ENCODE peak calls at places on chromosomes 1 and 21, in four cellular contexts. V is GM23338, A is IMR-90, K is fibroblast of lung. P is an unnamed sample.

GRCh38 chr1:2641381-2642130 is 8.7 kb upstream of the MMEL1 start:
- DNase-seq in V (peak), A (no peak), K (no peak), P (no peak)

GRCh38 chr1:14699596-14699995 is 101.1 kb downstream of the KAZN start:
- DNase-seq in V (no peak), A (no peak), K (no peak), P (no peak)

GRCh38 chr1:163258181-163258580 is 55.5 kb upstream of the RGS5 start:
- DNase-seq in V (no peak), A (peak), K (peak), P (peak)

GRCh38 chr1:56551691-56552090 is 27.7 kb downstream of the PLPP3 start:
- DNase-seq in V (no peak), A (no peak), K (no peak), P (no peak)

GRCh38 chr1:16296643-16297042 is 55.6 kb downstream of the FBXO42 start:
- DNase-seq in V (no peak), A (no peak), K (no peak), P (no peak)

GRCh38 chr1:237270338-237270737 is 228.4 kb downstream of the RYR2 start:
- DNase-seq in V (no peak), A (no peak), K (no peak), P (no peak)

GRCh38 chr1:157646144-157646543 is 48.3 kb upstream of the FCRL4 start:
- DNase-seq in V (no peak), A (no peak), K (no peak), P (no peak)

GRCh38 chr1:53446051-53446450 is 13.1 kb upstream of the DMRTB1 start:
- DNase-seq in V (no peak), A (no peak), K (peak), P (no peak)

GRCh38 chr1:147669475-147670318 is 627 bp downstream of the ACP6 start:
- DNase-seq in V (peak), A (peak), K (peak), P (peak)

GRCh38 chr1:81111818-81112217 is 688.9 kb upstream of the ADGRL2 start:
- DNase-seq in V (no peak), A (peak), K (peak), P (peak)

GRCh38 chr1:47501069-47501468 is 63.2 kb downstream of the FOXD2 start:
- DNase-seq in V (no peak), A (no peak), K (no peak), P (no peak)

GRCh38 chr1:109274533-109275476 is 8.1 kb downstream of the PSRC1 start:
- DNase-seq in V (no peak), A (peak), K (peak), P (peak)

GRCh38 chr1:232017057-232017456 is 390.5 kb downstream of the DISC1 start:
- DNase-seq in V (no peak), A (peak), K (peak), P (no peak)

GRCh38 chr21:32189688-32190483 is 89.0 kb downstream of the MIS18A start:
- DNase-seq in V (no peak), A (no peak), K (no peak), P (no peak)

GRCh38 chr1:26831059-26831458 is 4.6 kb downstream of the ZDHHC18 start:
- DNase-seq in V (no peak), A (no peak), K (no peak), P (no peak)

GRCh38 chr1:34742667-34743270 is 12.1 kb upstream of the GJB5 start:
- DNase-seq in V (peak), A (peak), K (peak), P (peak)

GRCh38 chr1:2591581-2592261 is 5.1 kb downstream of the PRXL2B start:
- DNase-seq in V (no peak), A (no peak), K (no peak), P (no peak)

GRCh38 chr1:232594018-232594502 is 35.9 kb downstream of the SIPA1L2 start:
- DNase-seq in V (no peak), A (peak), K (no peak), P (peak)

GRCh38 chr1:206734499-206735142 is 36.0 kb upstream of the IL19 start:
- DNase-seq in V (peak), A (peak), K (peak), P (no peak)

GRCh38 chr1:115671176-115672062 is 29.6 kb downstream of the VANGL1 start:
- DNase-seq in V (no peak), A (peak), K (peak), P (no peak)

GRCh38 chr1:3000671-3001470 is 20.4 kb upstream of the ACTRT2 start:
- DNase-seq in V (no peak), A (no peak), K (no peak), P (no peak)

GRCh38 chr21:34580181-34580700 is 34.7 kb downstream of the RCAN1 start:
- DNase-seq in V (no peak), A (no peak), K (no peak), P (peak)

GRCh38 chr21:42353623-42354022 is 2.8 kb upstream of the TFF2 start:
- DNase-seq in V (no peak), A (no peak), K (no peak), P (no peak)

GRCh38 chr1:16971330-16972209 is 8.8 kb downstream of the MFAP2 start:
- DNase-seq in V (peak), A (no peak), K (no peak), P (no peak)

GRCh38 chr1:156337888-156338179 is 258 bp downstream of the CCT3 start:
- DNase-seq in V (no peak), A (no peak), K (no peak), P (no peak)

GRCh38 chr1:243917863-243918565 is 68.0 kb upstream of the AKT3 start:
- DNase-seq in V (peak), A (peak), K (peak), P (no peak)

GRCh38 chr1:24984800-24985552 is 54.9 kb upstream of the RUNX3 start:
- DNase-seq in V (no peak), A (no peak), K (no peak), P (no peak)

GRCh38 chr1:17023103-17023502 is 11.4 kb upstream of the ATP13A2 start:
- DNase-seq in V (no peak), A (no peak), K (no peak), P (no peak)

GRCh38 chr21:44874497-44875331 is 1.2 kb upstream of the PTTG1IP start:
- DNase-seq in V (peak), A (no peak), K (no peak), P (peak)

GRCh38 chr1:117580436-117580835 is 25.4 kb upstream of the TENT5C start:
- DNase-seq in V (no peak), A (no peak), K (no peak), P (no peak)

GRCh38 chr1:9413143-9413876 is 120.6 kb downstream of the SPSB1 start:
- DNase-seq in V (peak), A (peak), K (peak), P (peak)

DNA sequence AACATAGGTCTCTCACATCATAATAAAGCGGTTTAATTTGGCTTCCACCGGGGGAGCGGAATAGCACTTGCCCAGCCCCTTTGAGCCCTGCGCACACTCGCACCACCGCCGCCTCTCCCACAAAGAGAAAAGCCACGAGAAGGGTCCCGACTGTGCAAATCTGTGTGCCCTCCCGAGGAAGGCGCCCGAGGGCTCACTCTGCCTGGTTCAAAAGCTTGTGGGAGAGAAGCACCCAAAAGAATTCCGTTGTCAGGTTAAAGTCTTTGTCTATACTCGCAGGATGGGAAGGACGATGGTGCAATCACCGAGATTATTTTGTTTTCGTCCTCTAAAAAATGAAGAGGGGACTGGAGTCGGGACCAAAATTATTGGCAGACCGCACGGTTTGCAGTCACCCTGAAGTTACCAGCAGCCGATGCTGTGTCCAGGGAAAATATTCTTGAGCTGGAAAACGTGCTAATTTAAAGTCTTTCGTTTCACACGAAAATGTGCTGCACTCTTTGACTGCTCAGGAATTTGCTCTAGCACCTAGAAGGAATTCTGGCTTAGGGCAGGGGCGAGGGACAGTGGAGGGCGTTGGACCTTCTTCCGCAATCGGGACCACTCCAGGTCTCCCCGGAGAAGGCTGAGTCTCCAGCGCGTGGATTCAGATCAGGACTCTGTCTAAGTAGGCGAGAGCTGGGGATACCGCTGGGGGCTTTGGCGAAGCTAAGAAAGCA is 6.6 kb upstream of the SIM2 start:
- DNase-seq in V (peak), A (no peak), K (no peak), P (no peak)
- H3K4me2 ChIP-seq in V (peak), A (no peak), K (no peak), P (no peak)

DNA sequence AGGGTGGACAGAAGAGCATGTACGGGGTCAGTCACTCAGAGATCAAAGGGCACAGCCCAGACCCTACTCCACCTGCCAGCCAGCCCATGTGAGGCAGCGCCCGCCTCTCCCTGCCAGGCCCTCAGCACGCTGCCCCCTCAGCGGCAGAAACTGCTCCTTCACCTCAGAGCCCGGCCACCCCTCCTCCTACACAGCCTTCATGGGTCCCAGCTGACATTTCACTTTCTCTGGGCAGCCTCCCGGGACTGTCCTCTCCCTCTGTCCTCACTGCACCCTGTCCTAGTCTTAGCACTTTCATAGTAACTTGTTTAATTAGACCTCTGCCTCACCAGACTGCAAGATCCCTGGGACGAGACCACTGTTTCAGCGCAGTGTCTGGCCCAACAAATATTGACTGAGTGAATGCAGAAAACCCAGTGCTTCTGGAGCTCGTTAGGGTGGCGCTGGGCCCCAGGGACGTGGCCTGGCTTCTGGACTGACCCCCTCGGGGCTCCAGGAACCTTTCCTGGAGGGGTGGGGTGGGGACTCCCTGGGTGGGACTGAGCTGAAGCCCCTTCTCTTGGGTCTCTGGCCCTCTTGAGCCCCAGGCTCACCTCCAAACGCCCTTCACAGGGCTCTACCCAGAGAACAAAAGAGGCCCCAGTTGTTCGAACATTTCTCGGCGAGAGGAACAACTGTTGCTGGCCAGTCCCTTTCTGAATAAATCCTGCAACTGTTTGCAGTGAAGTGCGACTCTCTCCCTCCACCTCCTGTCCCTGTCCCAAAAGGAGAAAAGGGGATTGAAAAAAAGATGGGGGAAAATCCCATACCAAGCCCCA is 114.9 kb downstream of the CASZ1 start:
- DNase-seq in V (no peak), A (no peak), K (no peak), P (no peak)
- H3K4me3 ChIP-seq in V (no peak), A (no peak), K (no peak), P (no peak)

GRCh38 chr1:86861424-86861823 is 52.5 kb downstream of the SELENOF start:
- DNase-seq in V (no peak), A (no peak), K (no peak), P (no peak)

GRCh38 chr1:86860424-86860823 is 53.5 kb downstream of the SELENOF start:
- DNase-seq in V (no peak), A (no peak), K (no peak), P (no peak)

GRCh38 chr1:86856196-86856595 is 57.7 kb downstream of the SELENOF start:
- DNase-seq in V (no peak), A (no peak), K (no peak), P (no peak)

GRCh38 chr1:86860020-86860419 is 53.9 kb downstream of the SELENOF start:
- DNase-seq in V (peak), A (no peak), K (no peak), P (no peak)

DNA sequence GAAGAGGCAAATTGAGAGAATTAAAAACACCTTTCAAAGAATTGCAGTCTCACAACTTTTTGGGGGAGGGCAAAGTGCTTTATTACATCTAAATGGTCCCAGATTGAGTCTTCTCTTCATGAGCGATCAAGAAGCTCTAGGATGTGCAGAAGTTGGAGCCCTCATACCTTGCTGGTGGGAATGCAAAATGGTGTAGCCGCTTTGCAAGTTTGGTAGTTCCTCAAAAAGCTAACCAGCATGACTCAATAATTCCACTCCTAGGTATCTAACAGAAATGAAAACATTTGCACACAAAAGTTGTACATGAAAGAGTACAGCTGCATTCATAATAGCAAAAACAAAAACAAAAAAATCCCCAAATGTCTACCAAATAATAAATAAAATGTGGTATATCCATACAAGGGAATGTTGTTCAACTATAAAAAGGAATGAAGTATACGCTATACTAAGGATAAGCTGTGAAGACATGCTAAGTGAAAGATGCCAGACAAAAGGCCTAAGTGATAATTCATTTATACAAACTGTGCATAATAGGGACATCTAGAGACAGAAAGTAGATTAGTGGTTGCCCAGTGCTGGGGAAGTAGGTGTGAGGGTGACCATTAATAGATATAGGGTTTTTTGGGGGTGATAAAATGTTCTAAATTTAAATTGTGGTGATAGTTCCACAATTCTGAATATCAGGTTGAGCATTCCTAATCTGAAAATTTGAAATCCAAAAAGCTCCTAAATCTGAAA is 55.2 kb downstream of the SELENOF start:
- DNase-seq in V (no peak), A (no peak), K (no peak), P (no peak)
- H3K4me2 ChIP-seq in V (no peak), A (no peak), K (no peak), P (no peak)

DNA sequence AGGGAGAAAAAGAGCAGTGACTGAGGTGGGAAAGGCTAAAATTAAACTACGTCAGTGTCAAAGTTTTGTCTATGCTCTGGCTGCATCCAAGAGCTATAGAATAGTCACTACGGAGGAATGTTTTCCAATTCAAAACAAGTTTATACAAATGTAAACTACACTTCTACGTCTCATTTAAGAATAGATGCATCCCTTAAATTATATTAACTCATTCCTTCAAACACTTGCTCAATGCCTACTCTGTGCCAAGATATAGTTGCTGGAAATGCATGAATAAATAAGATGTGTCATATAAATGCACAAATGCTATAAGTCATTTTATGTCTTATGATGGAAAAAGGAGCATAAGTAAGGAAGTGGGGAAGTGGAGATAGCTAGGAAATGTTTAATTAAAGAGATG is 4.2 kb upstream of the COLGALT2 start:
- DNase-seq in V (no peak), A (peak), K (no peak), P (no peak)
- H3K4me3 ChIP-seq in V (no peak), A (no peak), K (no peak), P (no peak)

GRCh38 chr21:15534450-15534886 is 195.3 kb upstream of the USP25 start:
- DNase-seq in V (peak), A (no peak), K (no peak), P (no peak)
- H3K4me2 ChIP-seq in V (no peak), A (no peak), K (no peak), P (no peak)

GRCh38 chr1:160575112-160575664 is 4.1 kb downstream of the CD84 start:
- DNase-seq in V (no peak), A (no peak), K (no peak), P (no peak)

GRCh38 chr1:160577661-160578060 is 1.6 kb downstream of the CD84 start:
- DNase-seq in V (no peak), A (no peak), K (no peak), P (no peak)

GRCh38 chr1:160578175-160578693 is 1.1 kb downstream of the CD84 start:
- DNase-seq in V (no peak), A (no peak), K (no peak), P (no peak)

GRCh38 chr1:160576866-160577265 is 2.4 kb downstream of the CD84 start:
- DNase-seq in V (no peak), A (no peak), K (no peak), P (no peak)

DNA sequence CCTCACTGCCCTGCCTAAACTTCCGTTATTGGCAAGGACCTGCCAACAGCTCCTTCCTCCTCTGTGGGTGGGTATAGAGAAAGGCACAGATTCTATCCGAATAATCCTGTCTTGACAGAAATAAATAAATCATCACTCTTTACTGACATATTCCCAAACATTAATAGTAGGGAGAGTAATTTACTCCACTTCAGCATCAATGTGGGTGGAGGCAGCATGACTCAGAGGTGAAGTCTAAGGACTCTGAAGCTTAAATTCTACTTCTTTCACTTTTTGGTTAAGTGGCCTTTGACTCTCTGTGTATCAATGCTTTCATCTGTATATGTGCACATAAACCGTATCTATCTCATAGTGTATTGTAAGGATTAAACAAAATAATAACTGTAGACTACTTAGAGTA is 2.9 kb downstream of the CD84 start:
- DNase-seq in V (no peak), A (no peak), K (no peak), P (no peak)
- H3K4me3 ChIP-seq in V (no peak), A (no peak), K (no peak), P (no peak)